ENCODE peak calls at places on chromosomes 3 and 15, in ten cellular contexts. One of them, this sample, is unnamed.

GRCh38 chr3:161890147-161890625 is 393.6 kb downstream of the OTOL1 start:
- DNase-seq in heart left ventricle: no peak
- DNase-seq in RWPE1: peak; percentile 39
- DNase-seq in H1: no peak
- DNase-seq in effector memory CD4-positive, alpha-beta T cell: no peak
- DNase-seq in ovary: no peak
- DNase-seq in kidney: no peak
- DNase-seq in endodermal cell: peak; percentile 50
- DNase-seq in right cardiac atrium: no peak
- DNase-seq in right lobe of liver: no peak
- DNase-seq in this sample: peak; percentile 81

GRCh38 chr3:45186871-45187270 is 39.2 kb downstream of the TMEM158 start:
- DNase-seq in heart left ventricle: no peak
- DNase-seq in RWPE1: no peak
- DNase-seq in H1: no peak
- DNase-seq in effector memory CD4-positive, alpha-beta T cell: no peak
- DNase-seq in ovary: no peak
- DNase-seq in kidney: no peak
- DNase-seq in endodermal cell: no peak
- DNase-seq in right cardiac atrium: no peak
- DNase-seq in right lobe of liver: no peak
- DNase-seq in this sample: no peak

GRCh38 chr3:141102372-141102771 is 51.2 kb downstream of the SPSB4 start:
- DNase-seq in heart left ventricle: no peak
- DNase-seq in RWPE1: no peak
- DNase-seq in H1: no peak
- DNase-seq in effector memory CD4-positive, alpha-beta T cell: no peak
- DNase-seq in ovary: no peak
- DNase-seq in kidney: no peak
- DNase-seq in endodermal cell: peak; percentile 17
- DNase-seq in right cardiac atrium: no peak
- DNase-seq in right lobe of liver: no peak
- DNase-seq in this sample: no peak

GRCh38 chr3:79249701-79250100 is 518.1 kb downstream of the ROBO1 start:
- DNase-seq in heart left ventricle: no peak
- DNase-seq in RWPE1: no peak
- DNase-seq in H1: no peak
- DNase-seq in effector memory CD4-positive, alpha-beta T cell: no peak
- DNase-seq in ovary: no peak
- DNase-seq in kidney: no peak
- DNase-seq in endodermal cell: no peak
- DNase-seq in right cardiac atrium: no peak
- DNase-seq in right lobe of liver: no peak
- DNase-seq in this sample: no peak

GRCh38 chr15:44038801-44039200 is 156.3 kb downstream of the FRMD5 start:
- DNase-seq in heart left ventricle: no peak
- DNase-seq in RWPE1: no peak
- DNase-seq in H1: peak; percentile 39
- DNase-seq in effector memory CD4-positive, alpha-beta T cell: no peak
- DNase-seq in ovary: no peak
- DNase-seq in kidney: no peak
- DNase-seq in endodermal cell: peak; percentile 74
- DNase-seq in right cardiac atrium: no peak
- DNase-seq in right lobe of liver: no peak
- DNase-seq in this sample: no peak

GRCh38 chr3:187497037-187497436 is 128.9 kb downstream of the RTP4 start:
- DNase-seq in heart left ventricle: no peak
- DNase-seq in RWPE1: no peak
- DNase-seq in H1: no peak
- DNase-seq in effector memory CD4-positive, alpha-beta T cell: no peak
- DNase-seq in ovary: no peak
- DNase-seq in kidney: no peak
- DNase-seq in endodermal cell: no peak
- DNase-seq in right cardiac atrium: no peak
- DNase-seq in right lobe of liver: no peak
- DNase-seq in this sample: no peak

GRCh38 chr3:43738305-43738704 is 47.6 kb downstream of the ABHD5 start:
- DNase-seq in heart left ventricle: no peak
- DNase-seq in RWPE1: no peak
- DNase-seq in H1: no peak
- DNase-seq in effector memory CD4-positive, alpha-beta T cell: no peak
- DNase-seq in ovary: no peak
- DNase-seq in kidney: no peak
- DNase-seq in endodermal cell: peak; percentile 31
- DNase-seq in right cardiac atrium: no peak
- DNase-seq in right lobe of liver: no peak
- DNase-seq in this sample: no peak

GRCh38 chr3:129507181-129507831 is 21.1 kb upstream of the RHO start:
- DNase-seq in heart left ventricle: peak; percentile 50
- DNase-seq in RWPE1: no peak
- DNase-seq in H1: no peak
- DNase-seq in effector memory CD4-positive, alpha-beta T cell: no peak
- DNase-seq in ovary: no peak
- DNase-seq in kidney: peak; percentile 43
- DNase-seq in endodermal cell: no peak
- DNase-seq in right cardiac atrium: peak; percentile 73
- DNase-seq in right lobe of liver: no peak
- DNase-seq in this sample: no peak

GRCh38 chr3:36457667-36458066 is 77.4 kb downstream of the STAC start:
- DNase-seq in heart left ventricle: peak; percentile 27
- DNase-seq in RWPE1: no peak
- DNase-seq in H1: no peak
- DNase-seq in effector memory CD4-positive, alpha-beta T cell: no peak
- DNase-seq in ovary: no peak
- DNase-seq in kidney: no peak
- DNase-seq in endodermal cell: no peak
- DNase-seq in right cardiac atrium: no peak
- DNase-seq in right lobe of liver: peak; percentile 60
- DNase-seq in this sample: no peak

GRCh38 chr15:57340673-57341259 is 35.5 kb upstream of the CGNL1 start:
- DNase-seq in heart left ventricle: peak; percentile 49
- DNase-seq in RWPE1: peak; percentile 51
- DNase-seq in H1: no peak
- DNase-seq in effector memory CD4-positive, alpha-beta T cell: no peak
- DNase-seq in ovary: peak; percentile 64
- DNase-seq in kidney: no peak
- DNase-seq in endodermal cell: peak; percentile 80
- DNase-seq in right cardiac atrium: peak; percentile 77
- DNase-seq in right lobe of liver: peak; percentile 62
- DNase-seq in this sample: peak; percentile 18

GRCh38 chr15:83848315-83849050 is 194.6 kb downstream of the ADAMTSL3 start:
- DNase-seq in heart left ventricle: no peak
- DNase-seq in RWPE1: peak; percentile 74
- DNase-seq in H1: no peak
- DNase-seq in effector memory CD4-positive, alpha-beta T cell: no peak
- DNase-seq in ovary: no peak
- DNase-seq in kidney: no peak
- DNase-seq in endodermal cell: no peak
- DNase-seq in right cardiac atrium: no peak
- DNase-seq in right lobe of liver: no peak
- DNase-seq in this sample: peak; percentile 84

GRCh38 chr3:126978291-126978690 is 4.6 kb upstream of the PLXNA1 start:
- DNase-seq in heart left ventricle: no peak
- DNase-seq in RWPE1: no peak
- DNase-seq in H1: no peak
- DNase-seq in effector memory CD4-positive, alpha-beta T cell: no peak
- DNase-seq in ovary: no peak
- DNase-seq in kidney: peak; percentile 27
- DNase-seq in endodermal cell: no peak
- DNase-seq in right cardiac atrium: no peak
- DNase-seq in right lobe of liver: no peak
- DNase-seq in this sample: no peak

GRCh38 chr15:73504885-73505284 is 61.9 kb downstream of the REC114 start:
- DNase-seq in heart left ventricle: no peak
- DNase-seq in RWPE1: no peak
- DNase-seq in H1: no peak
- DNase-seq in effector memory CD4-positive, alpha-beta T cell: no peak
- DNase-seq in ovary: no peak
- DNase-seq in kidney: no peak
- DNase-seq in endodermal cell: no peak
- DNase-seq in right cardiac atrium: no peak
- DNase-seq in right lobe of liver: no peak
- DNase-seq in this sample: no peak
- H3K27ac ChIP-seq in heart left ventricle: no peak overlapping the region
- H3K27ac ChIP-seq in RWPE1: no peak overlapping the region
- H3K27ac ChIP-seq in H1: no peak overlapping the region
- H3K27ac ChIP-seq in effector memory CD4-positive, alpha-beta T cell: no peak overlapping the region
- H3K27ac ChIP-seq in ovary: no peak overlapping the region
- H3K27ac ChIP-seq in kidney: no peak overlapping the region
- H3K27ac ChIP-seq in endodermal cell: no peak overlapping the region
- H3K27ac ChIP-seq in right cardiac atrium: no peak overlapping the region
- H3K27ac ChIP-seq in right lobe of liver: no peak overlapping the region
- H3K27ac ChIP-seq in this sample: no peak overlapping the region

DNA sequence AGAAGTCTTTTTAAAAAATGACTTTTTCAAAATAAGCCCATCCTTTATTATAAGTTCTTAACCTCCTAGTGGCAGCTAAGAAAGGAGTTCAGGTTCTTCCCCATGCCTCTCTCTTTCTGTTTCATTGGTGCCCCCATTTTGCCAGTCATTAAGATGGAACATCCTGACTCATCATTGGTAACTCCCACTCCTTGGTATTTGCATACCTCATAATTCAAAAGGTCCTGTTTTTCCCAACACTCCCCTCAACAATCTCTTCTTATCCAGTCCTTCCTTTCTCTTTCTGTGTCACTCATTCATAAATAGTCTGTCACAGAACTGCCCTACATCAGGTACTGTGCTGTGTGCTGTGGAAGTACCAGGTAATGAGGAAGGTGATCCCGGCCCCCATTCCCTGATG is 394.0 kb downstream of the FOXP1 start:
- DNase-seq in heart left ventricle: no peak
- DNase-seq in RWPE1: no peak
- DNase-seq in H1: no peak
- DNase-seq in effector memory CD4-positive, alpha-beta T cell: no peak
- DNase-seq in ovary: no peak
- DNase-seq in kidney: no peak
- DNase-seq in endodermal cell: no peak
- DNase-seq in right cardiac atrium: no peak
- DNase-seq in right lobe of liver: no peak
- DNase-seq in this sample: no peak
- H3K27ac ChIP-seq in heart left ventricle: no peak overlapping the region
- H3K27ac ChIP-seq in RWPE1: no peak overlapping the region
- H3K27ac ChIP-seq in H1: no peak overlapping the region
- H3K27ac ChIP-seq in effector memory CD4-positive, alpha-beta T cell: no peak overlapping the region
- H3K27ac ChIP-seq in ovary: no peak overlapping the region
- H3K27ac ChIP-seq in kidney: no peak overlapping the region
- H3K27ac ChIP-seq in endodermal cell: no peak overlapping the region
- H3K27ac ChIP-seq in right cardiac atrium: no peak overlapping the region
- H3K27ac ChIP-seq in right lobe of liver: no peak overlapping the region
- H3K27ac ChIP-seq in this sample: no peak overlapping the region

DNA sequence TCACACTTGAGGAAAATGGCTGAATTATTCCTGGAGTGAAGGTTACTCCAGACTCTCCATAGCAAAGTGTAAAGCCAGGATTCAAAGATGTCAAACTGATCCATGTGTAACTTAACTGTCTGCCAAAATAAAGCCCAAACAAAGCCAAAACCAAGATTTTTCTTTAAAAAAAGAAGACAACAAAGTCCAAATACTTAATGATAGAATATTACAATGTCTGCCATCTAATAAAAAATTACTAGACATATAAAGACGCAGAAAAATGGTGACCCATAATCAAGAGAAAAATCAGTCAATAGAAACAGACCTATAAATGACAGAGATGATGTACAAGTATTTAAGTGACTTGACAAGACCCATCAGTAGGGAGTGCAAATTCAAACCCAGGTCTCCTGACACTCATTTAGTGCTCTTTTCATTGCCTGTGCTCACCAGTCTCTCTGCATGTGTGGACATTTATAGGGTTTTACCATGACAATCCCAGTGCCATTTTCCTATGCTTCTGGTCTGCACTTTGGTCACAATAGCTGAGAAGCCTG is 85.1 kb upstream of the HES1 start:
- DNase-seq in heart left ventricle: no peak
- DNase-seq in RWPE1: no peak
- DNase-seq in H1: no peak
- DNase-seq in effector memory CD4-positive, alpha-beta T cell: no peak
- DNase-seq in ovary: no peak
- DNase-seq in kidney: no peak
- DNase-seq in endodermal cell: no peak
- DNase-seq in right cardiac atrium: no peak
- DNase-seq in right lobe of liver: no peak
- DNase-seq in this sample: no peak
- H3K27ac ChIP-seq in heart left ventricle: no peak overlapping the region
- H3K27ac ChIP-seq in RWPE1: no peak overlapping the region
- H3K27ac ChIP-seq in H1: no peak overlapping the region
- H3K27ac ChIP-seq in effector memory CD4-positive, alpha-beta T cell: no peak overlapping the region
- H3K27ac ChIP-seq in ovary: no peak overlapping the region
- H3K27ac ChIP-seq in kidney: no peak overlapping the region
- H3K27ac ChIP-seq in endodermal cell: no peak overlapping the region
- H3K27ac ChIP-seq in right cardiac atrium: no peak overlapping the region
- H3K27ac ChIP-seq in right lobe of liver: no peak overlapping the region
- H3K27ac ChIP-seq in this sample: no peak overlapping the region

GRCh38 chr3:153963012-153963411 is 158.2 kb upstream of the ARHGEF26 start:
- DNase-seq in heart left ventricle: no peak
- DNase-seq in RWPE1: no peak
- DNase-seq in H1: no peak
- DNase-seq in effector memory CD4-positive, alpha-beta T cell: no peak
- DNase-seq in ovary: no peak
- DNase-seq in kidney: no peak
- DNase-seq in endodermal cell: no peak
- DNase-seq in right cardiac atrium: no peak
- DNase-seq in right lobe of liver: no peak
- DNase-seq in this sample: no peak

GRCh38 chr3:153958635-153959320 is 162.4 kb upstream of the ARHGEF26 start:
- DNase-seq in heart left ventricle: no peak
- DNase-seq in RWPE1: no peak
- DNase-seq in H1: no peak
- DNase-seq in effector memory CD4-positive, alpha-beta T cell: no peak
- DNase-seq in ovary: no peak
- DNase-seq in kidney: no peak
- DNase-seq in endodermal cell: no peak
- DNase-seq in right cardiac atrium: no peak
- DNase-seq in right lobe of liver: no peak
- DNase-seq in this sample: no peak

GRCh38 chr3:153961498-153961897 is 159.7 kb upstream of the ARHGEF26 start:
- DNase-seq in heart left ventricle: no peak
- DNase-seq in RWPE1: no peak
- DNase-seq in H1: no peak
- DNase-seq in effector memory CD4-positive, alpha-beta T cell: no peak
- DNase-seq in ovary: no peak
- DNase-seq in kidney: no peak
- DNase-seq in endodermal cell: no peak
- DNase-seq in right cardiac atrium: no peak
- DNase-seq in right lobe of liver: no peak
- DNase-seq in this sample: no peak

GRCh38 chr3:153959321-153959717 is 161.9 kb upstream of the ARHGEF26 start:
- DNase-seq in heart left ventricle: no peak
- DNase-seq in RWPE1: no peak
- DNase-seq in H1: no peak
- DNase-seq in effector memory CD4-positive, alpha-beta T cell: no peak
- DNase-seq in ovary: no peak
- DNase-seq in kidney: no peak
- DNase-seq in endodermal cell: no peak
- DNase-seq in right cardiac atrium: no peak
- DNase-seq in right lobe of liver: no peak
- DNase-seq in this sample: no peak

DNA sequence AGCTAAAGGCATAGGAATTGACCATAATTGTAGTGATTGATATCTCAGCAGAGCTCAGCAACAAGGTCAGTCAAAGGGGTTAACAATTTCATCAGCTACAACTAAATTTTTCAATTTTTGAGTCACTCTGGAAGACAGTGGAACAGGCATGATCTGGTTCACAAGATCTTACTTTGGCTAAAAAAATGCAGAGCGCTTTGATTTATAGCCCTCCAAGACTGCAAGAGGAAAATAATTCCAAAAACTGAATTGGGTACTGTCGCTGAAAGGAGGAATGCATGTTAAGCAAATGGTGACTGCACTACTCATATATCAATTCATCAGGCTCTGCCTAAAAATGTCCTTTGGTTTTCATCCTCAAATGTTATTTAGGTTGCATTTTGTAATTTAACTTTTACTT is 160.5 kb upstream of the ARHGEF26 start:
- DNase-seq in heart left ventricle: no peak
- DNase-seq in RWPE1: no peak
- DNase-seq in H1: no peak
- DNase-seq in effector memory CD4-positive, alpha-beta T cell: no peak
- DNase-seq in ovary: no peak
- DNase-seq in kidney: no peak
- DNase-seq in endodermal cell: no peak
- DNase-seq in right cardiac atrium: no peak
- DNase-seq in right lobe of liver: no peak
- DNase-seq in this sample: no peak
- H3K27ac ChIP-seq in heart left ventricle: no peak overlapping the region
- H3K27ac ChIP-seq in RWPE1: no peak overlapping the region
- H3K27ac ChIP-seq in H1: no peak overlapping the region
- H3K27ac ChIP-seq in effector memory CD4-positive, alpha-beta T cell: no peak overlapping the region
- H3K27ac ChIP-seq in ovary: no peak overlapping the region
- H3K27ac ChIP-seq in kidney: no peak overlapping the region
- H3K27ac ChIP-seq in endodermal cell: no peak overlapping the region
- H3K27ac ChIP-seq in right cardiac atrium: no peak overlapping the region
- H3K27ac ChIP-seq in right lobe of liver: no peak overlapping the region
- H3K27ac ChIP-seq in this sample: no peak overlapping the region

This sample was measured in epithelial cell of prostate.